ENCODE peak calls at places on chromosomes 7 and 10, in six cellular contexts. H, I, G, Q, E and C are unnamed samples.

GRCh38 chr10:123559066-123559822 is 106.9 kb upstream of the GPR26 start:
- DNase-seq in H (peak; percentile 57), I (peak; percentile 98), G (peak; percentile 64), Q (peak; percentile 62), E (peak; percentile 86), C (peak; percentile 92)

GRCh38 chr10:76007206-76007605 is 575.8 kb downstream of the LRMDA start:
- DNase-seq in H (no peak), I (no peak), G (no peak), Q (no peak), E (no peak), C (no peak)

GRCh38 chr7:47553309-47553708 is 28.6 kb downstream of the TNS3 start:
- DNase-seq in H (no peak), I (no peak), G (no peak), Q (no peak), E (no peak), C (no peak)

GRCh38 chr7:128201067-128201689 is 39.9 kb upstream of the LEP start:
- DNase-seq in H (no peak), I (no peak), G (no peak), Q (no peak), E (no peak), C (no peak)

GRCh38 chr7:133688483-133689239 is 435.8 kb downstream of the EXOC4 start:
- DNase-seq in H (no peak), I (no peak), G (no peak), Q (peak; percentile 76), E (no peak), C (no peak)

GRCh38 chr10:115082521-115082920 is 10.6 kb upstream of the ATRNL1 start:
- DNase-seq in H (no peak), I (no peak), G (peak; percentile 10), Q (no peak), E (no peak), C (no peak)

GRCh38 chr10:75244487-75245353 is 9.0 kb upstream of the COMTD1 start:
- DNase-seq in H (no peak), I (no peak), G (no peak), Q (peak; percentile 47), E (no peak), C (no peak)

GRCh38 chr7:70092314-70093303 is 494.3 kb downstream of the AUTS2 start:
- DNase-seq in H (no peak), I (peak; percentile 27), G (no peak), Q (no peak), E (no peak), C (peak; percentile 15)

GRCh38 chr7:491292-491957 is 28.2 kb downstream of the PDGFA start:
- DNase-seq in H (no peak), I (no peak), G (no peak), Q (no peak), E (no peak), C (no peak)

GRCh38 chr7:136104269-136104603 is 127.1 kb upstream of the MTPN start:
- DNase-seq in H (no peak), I (no peak), G (no peak), Q (no peak), E (no peak), C (no peak)